ENCODE peak calls at places on chromosomes 7 and 10, in nine cellular contexts. E is progenitor cell of endocrine pancreas, H is ascending aorta, K is body of pancreas, B is prostate gland, A is foreskin keratinocyte, G is cardiac muscle cell, M is choroid plexus epithelial cell, F is lung. C is an unnamed sample.

GRCh38 chr7:100572949-100573675 is 588 bp downstream of the SAP25 start:
- DNase-seq in E (no peak), H (no peak), B (no peak), F (no peak), K (no peak), A (no peak), G (no peak), M (no peak), C (no peak)

GRCh38 chr10:113135025-113135424 is 185.0 kb downstream of the TCF7L2 start:
- DNase-seq in F (no peak), M (no peak), H (no peak), K (no peak), B (no peak), G (no peak), E (no peak), A (no peak), C (no peak)

GRCh38 chr7:121158665-121159064 is 170.1 kb upstream of the WNT16 start:
- DNase-seq in E (no peak), H (no peak), G (no peak), F (no peak), M (no peak), B (no peak), K (no peak), A (no peak), C (no peak)

GRCh38 chr7:140231779-140232491 is 55.2 kb upstream of the KDM7A start:
- DNase-seq in A (no peak), K (no peak), F (no peak), M (no peak), E (no peak), H (no peak), B (peak), G (no peak), C (no peak)

GRCh38 chr10:93589648-93590562 is 11.1 kb downstream of the RBP4 start:
- DNase-seq in A (no peak), K (no peak), M (no peak), G (no peak), B (no peak), F (no peak), E (no peak), H (no peak), C (no peak)

GRCh38 chr7:158834799-158835784 is 5.8 kb upstream of the ESYT2 start:
- DNase-seq in H (no peak), E (no peak), A (no peak), F (no peak), G (no peak), M (no peak), K (no peak), B (no peak), C (no peak)

GRCh38 chr7:101628522-101628921 is 574 bp downstream of the MYL10 start:
- DNase-seq in K (no peak), E (no peak), F (no peak), B (no peak), M (no peak), H (no peak), A (no peak), G (no peak), C (no peak)

GRCh38 chr10:7593068-7593467 is 73.7 kb downstream of the ITIH5 start:
- DNase-seq in F (no peak), M (no peak), K (no peak), E (no peak), G (peak), A (no peak), H (no peak), B (peak), C (no peak)

GRCh38 chr7:106568680-106569499 is 92.1 kb downstream of the CCDC71L start:
- DNase-seq in H (no peak), F (peak), E (no peak), B (peak), A (peak), K (peak), M (peak), G (no peak), C (no peak)

GRCh38 chr10:86595496-86595895 is 58.9 kb upstream of the OPN4 start:
- DNase-seq in A (no peak), M (no peak), K (no peak), G (no peak), F (no peak), H (peak), B (no peak), E (no peak), C (no peak)

GRCh38 chr10:79410315-79411094 is 34.9 kb downstream of the ZCCHC24 start:
- DNase-seq in G (no peak), F (no peak), K (no peak), B (no peak), E (no peak), H (no peak), A (no peak), M (no peak), C (peak)

GRCh38 chr10:132679640-132680039 is 106.3 kb downstream of the NKX6-2 start:
- DNase-seq in F (no peak), M (no peak), K (no peak), A (no peak), G (no peak), B (no peak), E (no peak), H (peak), C (peak)

GRCh38 chr7:50416509-50417299 is 33.4 kb downstream of the FIGNL1 start:
- DNase-seq in G (peak), B (no peak), M (peak), F (no peak), H (no peak), K (peak), E (no peak), A (no peak), C (no peak)

GRCh38 chr10:122276611-122277205 is 5.6 kb downstream of the BTBD16 start:
- DNase-seq in M (peak), K (no peak), B (no peak), G (no peak), F (no peak), A (no peak), H (no peak), E (no peak), C (no peak)

GRCh38 chr7:142438235-142438922 is 180.5 kb upstream of the PRSS58 start:
- DNase-seq in H (no peak), E (no peak), F (no peak), B (no peak), K (peak), G (peak), A (no peak), M (peak), C (no peak)

GRCh38 chr10:99430116-99430450 is 341 bp downstream of the GOT1 start:
- DNase-seq in E (no peak), K (no peak), M (no peak), G (no peak), H (no peak), F (no peak), A (no peak), B (no peak), C (no peak)

GRCh38 chr7:15461576-15461975 is 100.2 kb downstream of the AGMO start:
- DNase-seq in H (no peak), F (no peak), M (peak), B (no peak), K (no peak), A (peak), E (no peak), G (no peak), C (no peak)

GRCh38 chr7:139118803-139119485 is 9.4 kb upstream of the ZC3HAV1 start:
- DNase-seq in B (no peak), H (no peak), A (no peak), E (no peak), K (no peak), G (no peak), F (no peak), M (peak), C (no peak)

GRCh38 chr7:113408999-113409398 is 290.6 kb upstream of the SMIM30 start:
- DNase-seq in B (no peak), M (no peak), G (no peak), F (no peak), E (no peak), K (no peak), H (no peak), A (no peak), C (no peak)

GRCh38 chr7:113405296-113406056 is 287.1 kb upstream of the SMIM30 start:
- DNase-seq in G (no peak), K (no peak), F (no peak), H (no peak), E (no peak), M (no peak), A (no peak), B (no peak), C (no peak)

GRCh38 chr7:113402005-113402404 is 283.7 kb upstream of the SMIM30 start:
- DNase-seq in G (no peak), K (no peak), E (no peak), F (no peak), H (no peak), B (no peak), A (no peak), M (no peak), C (no peak)

DNA sequence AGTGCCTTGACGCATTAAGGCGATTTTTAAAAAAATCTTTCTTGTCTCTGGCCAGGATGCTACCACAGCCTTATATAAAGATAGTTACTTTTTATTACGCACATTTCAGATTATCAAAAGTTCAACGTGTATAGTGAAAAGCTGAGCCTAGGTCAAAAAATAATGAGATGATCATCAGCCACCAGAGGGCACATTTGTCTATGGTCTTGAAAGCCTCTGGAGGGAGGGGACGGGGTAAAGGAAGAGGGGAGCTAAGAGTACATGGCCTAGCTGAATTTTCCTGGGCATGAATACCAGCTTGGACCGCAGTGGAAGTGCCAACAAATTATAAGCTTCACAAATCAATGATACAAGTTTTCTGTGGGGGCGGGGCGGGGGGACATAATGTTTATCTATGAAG is 285.9 kb upstream of the SMIM30 start:
- DNase-seq in M (peak), G (peak), F (no peak), A (no peak), B (no peak), K (no peak), E (no peak), H (no peak), C (no peak)
- TF ChIP-seq CTCF in M (peak), G (no peak), F (no peak), A (peak), B (no peak), K (no peak), E (peak), H (no peak), C (peak)

GRCh38 chr10:60335708-60336107 is 54.0 kb downstream of the ANK3 start:
- DNase-seq in B (no peak), F (no peak), H (no peak), K (no peak), G (no peak), M (peak), E (no peak), A (no peak), C (no peak)
- TF ChIP-seq CTCF in B (no peak), F (no peak), H (no peak), K (no peak), G (peak), M (peak), E (no peak), A (peak), C (peak)

GRCh38 chr7:107660381-107661080 is at the start of gene SLC26A4:
- DNase-seq in G (no peak), B (no peak), A (no peak), E (no peak), K (peak), F (no peak), H (no peak), M (no peak), C (no peak)

GRCh38 chr7:107661081-107661864 is 645 bp downstream of the SLC26A4 start:
- DNase-seq in E (peak), M (peak), H (peak), B (peak), K (peak), G (peak), F (peak), A (peak), C (peak)

GRCh38 chr7:107659666-107660065 is 962 bp upstream of the SLC26A4 start:
- DNase-seq in A (peak), B (no peak), E (no peak), M (peak), K (no peak), F (no peak), H (no peak), G (no peak), C (no peak)

GRCh38 chr7:107663196-107663595 is 2.6 kb downstream of the SLC26A4 start:
- DNase-seq in B (no peak), E (no peak), K (no peak), H (no peak), G (no peak), A (no peak), M (no peak), F (no peak), C (no peak)

DNA sequence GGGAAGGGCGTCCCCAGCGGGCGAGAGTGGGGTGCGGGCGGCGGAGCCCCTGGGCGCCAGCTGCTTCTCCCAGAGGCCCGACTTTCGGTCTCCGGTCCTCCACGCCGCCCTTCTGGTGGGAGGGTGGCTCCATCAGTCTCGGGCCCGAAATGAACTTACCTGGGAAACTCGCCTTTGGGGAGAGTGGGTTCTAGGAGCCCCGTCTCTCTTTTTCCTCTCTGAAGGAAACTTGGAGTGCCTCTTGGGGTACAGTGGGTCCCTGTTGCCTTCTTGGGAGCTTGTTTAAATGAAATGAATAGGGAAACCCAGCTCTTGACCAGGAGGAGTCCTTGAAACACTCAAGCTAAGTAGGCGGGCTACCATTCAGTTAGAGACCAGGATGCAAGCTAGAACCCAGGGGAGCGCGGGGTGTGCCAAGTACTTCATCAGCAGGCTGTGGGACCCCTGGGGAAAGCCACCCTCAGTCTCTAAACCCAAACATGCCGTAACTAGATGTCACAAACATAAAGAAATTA is 1.3 kb downstream of the SLC26A4 start:
- DNase-seq in E (no peak), B (no peak), H (no peak), A (no peak), F (no peak), M (no peak), K (no peak), G (no peak), C (no peak)
- TF ChIP-seq CTCF in E (peak), B (no peak), H (no peak), A (no peak), F (no peak), M (no peak), K (no peak), G (no peak), C (peak)

GRCh38 chr7:132518102-132518838 is 58.0 kb downstream of the PLXNA4 start:
- DNase-seq in H (no peak), F (no peak), A (no peak), E (no peak), M (peak), B (no peak), G (no peak), K (no peak), C (no peak)
- TF ChIP-seq CTCF in H (no peak), F (no peak), A (peak), E (peak), M (peak), B (no peak), G (peak), K (peak), C (peak)

DNA sequence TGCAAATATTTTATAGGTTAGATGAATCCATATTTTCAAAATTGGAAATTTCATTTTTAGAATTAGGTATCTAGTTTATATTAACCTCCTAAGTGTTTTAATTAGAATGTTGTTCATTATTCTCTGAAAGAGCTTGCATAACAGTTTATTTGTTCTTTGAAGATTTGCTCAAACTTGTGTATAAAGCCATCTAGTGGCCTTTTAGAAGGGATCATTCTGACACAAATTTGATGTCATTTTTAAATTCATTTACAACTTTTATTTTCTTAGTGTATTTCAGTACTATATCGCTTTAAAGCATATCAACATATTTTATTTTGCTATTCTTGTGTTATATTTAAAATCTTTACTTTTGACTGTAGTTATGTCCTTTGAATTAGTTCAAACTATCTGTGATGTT is 527.0 kb upstream of the NRG3 start:
- DNase-seq in E (no peak), F (no peak), A (no peak), B (no peak), K (no peak), M (no peak), H (no peak), G (no peak), C (no peak)
- TF ChIP-seq CTCF in E (no peak), F (no peak), A (no peak), B (no peak), K (no peak), M (no peak), H (no peak), G (no peak), C (peak)

C was measured in chondrocyte.